ENCODE peak calls at places on chromosomes 4 and X, in five cellular contexts. J, Z, F, O and U are unnamed samples. For H3K4me1, the result is how much of the 10 kb centered on the place peaks cover.

GRCh38 chrX:114619874-114620273 is 36.0 kb downstream of the HTR2C start:
- DNase-seq in J (no peak), F (no peak), Z (no peak), O (no peak), U (no peak)

GRCh38 chrX:51494409-51494808 is 2.0 kb downstream of the NUDT11 start:
- DNase-seq in J (no peak), F (no peak), O (no peak), Z (no peak), U (no peak)

GRCh38 chr4:168499241-168499640 is 2.4 kb downstream of the PALLD start:
- DNase-seq in J (no peak), Z (no peak), O (no peak), F (no peak), U (no peak)

GRCh38 chr4:7876096-7876993 is 63.3 kb downstream of the AFAP1 start:
- DNase-seq in J (peak), Z (peak), O (no peak), F (no peak), U (no peak)

GRCh38 chr4:182268966-182269365 is 25.8 kb downstream of the TENM3 start:
- DNase-seq in F (no peak), Z (no peak), J (no peak), O (no peak), U (no peak)

GRCh38 chrX:101619336-101619735 is 1.5 kb upstream of the ARMCX6 start:
- DNase-seq in F (no peak), Z (no peak), O (no peak), J (peak), U (no peak)

GRCh38 chr4:88457307-88458090 is 580 bp downstream of the HERC5 start:
- DNase-seq in O (peak), J (peak), Z (peak), F (peak), U (peak)

GRCh38 chr4:113394730-113395530 is 345.5 kb downstream of the ANK2 start:
- DNase-seq in Z (peak), F (peak), O (peak), J (peak), U (peak)

GRCh38 chrX:86171366-86171765 is 23.1 kb downstream of the DACH2 start:
- DNase-seq in J (no peak), F (no peak), O (no peak), Z (no peak), U (no peak)

GRCh38 chrX:17944833-17945497 is 83.9 kb upstream of the RAI2 start:
- DNase-seq in J (no peak), Z (no peak), F (no peak), O (no peak), U (no peak)

GRCh38 chrX:125295337-125295736 is 24.3 kb upstream of the TEX13C start:
- DNase-seq in O (no peak), J (no peak), F (no peak), Z (no peak), U (no peak)

GRCh38 chrX:7316887-7317286 is 168.9 kb upstream of the PUDP start:
- DNase-seq in J (no peak), O (no peak), F (no peak), Z (no peak), U (no peak)

GRCh38 chr4:81605278-81605677 is 133.6 kb upstream of the RASGEF1B start:
- DNase-seq in J (no peak), O (no peak), Z (no peak), F (no peak), U (no peak)

GRCh38 chrX:19673334-19674040 is 158.2 kb upstream of the MAP3K15 start:
- DNase-seq in J (peak), O (peak), F (peak), Z (peak), U (peak)

GRCh38 chrX:115889121-115889890 is 281.2 kb upstream of the AGTR2 start:
- DNase-seq in Z (no peak), J (no peak), O (peak), F (no peak), U (no peak)

GRCh38 chrX:1903380-1903935 is 288.6 kb downstream of the ASMT start:
- DNase-seq in F (peak), Z (peak), O (no peak), J (peak), U (no peak)

GRCh38 chr4:70640192-70640591 is 11.6 kb downstream of the ENAM start:
- DNase-seq in J (no peak), O (no peak), F (no peak), Z (no peak), U (no peak)

GRCh38 chrX:153672531-153673397 is 849 bp downstream of the PNCK start:
- DNase-seq in F (no peak), Z (no peak), O (peak), J (no peak), U (no peak)

GRCh38 chr4:101367201-101367600 is 19.9 kb upstream of the PPP3CA start:
- DNase-seq in J (peak), F (no peak), Z (no peak), O (no peak), U (no peak)

GRCh38 chr4:2795558-2796260 is 2.8 kb downstream of the SH3BP2 start:
- DNase-seq in O (peak), F (peak), J (no peak), Z (no peak), U (no peak)

GRCh38 chr4:164771088-164771487 is 17.2 kb downstream of the SMIM31 start:
- DNase-seq in O (no peak), Z (no peak), J (no peak), F (no peak), U (no peak)

GRCh38 chr4:83731609-83732008 is 195.7 kb downstream of the GPAT3 start:
- DNase-seq in O (no peak), J (no peak), Z (no peak), F (no peak), U (no peak)

GRCh38 chr4:2009651-2010233 is 968 bp upstream of the NELFA start:
- DNase-seq in F (peak), Z (peak), O (peak), J (peak), U (no peak)

GRCh38 chr4:44629280-44629866 is 22.1 kb downstream of the YIPF7 start:
- DNase-seq in Z (peak), O (no peak), J (peak), F (peak), U (no peak)

GRCh38 chrX:114650351-114650750 is 66.5 kb downstream of the HTR2C start:
- DNase-seq in F (no peak), O (no peak), J (no peak), Z (no peak), U (no peak)

GRCh38 chrX:84189125-84189524 is 1.1 kb upstream of the RPS6KA6 start:
- DNase-seq in Z (no peak), J (no peak), O (no peak), F (no peak), U (no peak)

GRCh38 chrX:97876697-97877407 is 993.1 kb downstream of the RPA4 start:
- DNase-seq in O (no peak), J (peak), F (no peak), Z (no peak), U (no peak)

GRCh38 chr4:6929735-6930464 is 20.3 kb downstream of the TBC1D14 start:
- DNase-seq in Z (no peak), O (no peak), J (no peak), F (no peak), U (no peak)

GRCh38 chr4:2570551-2571222 is 34.2 kb downstream of the FAM193A start:
- DNase-seq in J (no peak), F (peak), O (no peak), Z (no peak), U (no peak)

GRCh38 chrX:68686684-68687045 is 39.2 kb downstream of the STARD8 start:
- DNase-seq in J (peak), O (peak), F (no peak), Z (peak), U (peak)

GRCh38 chr4:46648088-46648744 is 258.3 kb upstream of the GABRA2 start:
- DNase-seq in F (no peak), Z (no peak), J (peak), O (no peak), U (no peak)

GRCh38 chr4:184655889-184656869 is 6.6 kb downstream of the PRIMPOL start:
- DNase-seq in O (no peak), Z (no peak), F (no peak), J (no peak), U (no peak)

GRCh38 chr4:90120815-90121214 is 6.4 kb upstream of the CCSER1 start:
- DNase-seq in F (no peak), Z (no peak), O (no peak), J (peak), U (no peak)

GRCh38 chrX:72131317-72132294 is at the start of gene RTL5:
- DNase-seq in O (peak), F (peak), J (peak), Z (peak), U (peak)

GRCh38 chr4:59307609-59308008 is 1892.5 kb upstream of the ADGRL3 start:
- DNase-seq in Z (no peak), F (no peak), O (no peak), J (no peak), U (no peak)

GRCh38 chrX:123731258-123731986 is 1.4 kb downstream of the THOC2 start:
- DNase-seq in Z (peak), O (peak), F (no peak), J (peak), U (no peak)

GRCh38 chr4:112748352-112748900 is 111.5 kb downstream of the LARP7 start:
- DNase-seq in J (no peak), F (no peak), Z (no peak), O (no peak), U (no peak)

GRCh38 chr4:103994059-103994458 is 274.3 kb upstream of the TACR3 start:
- DNase-seq in Z (no peak), J (no peak), F (no peak), O (no peak), U (no peak)

GRCh38 chrX:130524476-130525194 is 122.8 kb downstream of the RBMX2 start:
- DNase-seq in J (no peak), F (no peak), O (no peak), Z (no peak), U (no peak)

GRCh38 chrX:130529531-130529930 is 127.7 kb downstream of the RBMX2 start:
- DNase-seq in Z (no peak), F (no peak), O (no peak), J (no peak), U (no peak)

GRCh38 chrX:130523460-130524394 is 121.9 kb downstream of the RBMX2 start:
- DNase-seq in J (peak), Z (no peak), O (no peak), F (peak), U (peak)
- H3K4me3 ChIP-seq in J (peak), Z (no peak), O (no peak), F (no peak), U (peak)

GRCh38 chrX:30504309-30504708 is 73.3 kb downstream of the TASL start:
- DNase-seq in Z (no peak), F (no peak), O (no peak), J (peak), U (no peak)
- TF ChIP-seq CTCF in Z (peak), F (peak), O (no peak), J (no peak), U (no peak)

GRCh38 chr4:156948738-156949137 is 22.9 kb downstream of the PDGFC start:
- DNase-seq in J (no peak), F (no peak), Z (no peak), O (no peak), U (no peak)

GRCh38 chr4:156949373-156949814 is 22.2 kb downstream of the PDGFC start:
- DNase-seq in J (peak), Z (no peak), O (no peak), F (no peak), U (no peak)

GRCh38 chr4:156950090-156950489 is 21.5 kb downstream of the PDGFC start:
- DNase-seq in Z (no peak), O (no peak), F (no peak), J (no peak), U (no peak)

GRCh38 chr4:156952078-156952759 is 19.4 kb downstream of the PDGFC start:
- DNase-seq in F (no peak), O (no peak), J (peak), Z (no peak), U (no peak)

GRCh38 chr4:156950950-156951349 is 20.6 kb downstream of the PDGFC start:
- DNase-seq in O (no peak), Z (no peak), F (no peak), J (no peak), U (no peak)
- H3K4me1 ChIP-seq in O (under half), Z (half or more), F (under half), J (under half), U (under half)

DNA sequence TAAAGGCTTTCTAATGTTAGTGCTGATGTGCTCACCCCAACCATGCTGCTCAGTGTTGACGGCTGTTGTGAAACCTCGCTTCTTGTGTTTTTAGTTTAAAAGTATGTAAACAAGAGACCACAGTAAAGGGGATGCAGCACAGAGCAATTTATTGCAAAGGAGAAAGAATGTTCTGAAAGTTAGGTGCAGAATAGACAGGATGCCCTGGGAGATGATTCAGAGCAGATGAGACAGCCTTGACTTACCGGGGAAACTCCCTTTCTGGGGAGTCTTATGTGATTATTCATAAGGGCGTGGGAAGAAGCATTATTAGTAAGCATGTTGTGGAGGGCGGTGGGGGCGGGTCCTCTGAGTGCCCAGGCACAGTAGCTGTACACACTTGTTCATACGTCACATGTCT is 47.7 kb downstream of the EVC start:
- DNase-seq in Z (peak), F (no peak), J (peak), O (no peak), U (no peak)
- H3K4me3 ChIP-seq in Z (no peak), F (no peak), J (no peak), O (no peak), U (no peak)

GRCh38 chrX:47247206-47247998 is 14.6 kb downstream of the USP11 start:
- DNase-seq in J (peak), O (no peak), Z (no peak), F (no peak), U (no peak)
- TF ChIP-seq CTCF in J (no peak), O (no peak), Z (no peak), F (no peak), U (no peak)

DNA sequence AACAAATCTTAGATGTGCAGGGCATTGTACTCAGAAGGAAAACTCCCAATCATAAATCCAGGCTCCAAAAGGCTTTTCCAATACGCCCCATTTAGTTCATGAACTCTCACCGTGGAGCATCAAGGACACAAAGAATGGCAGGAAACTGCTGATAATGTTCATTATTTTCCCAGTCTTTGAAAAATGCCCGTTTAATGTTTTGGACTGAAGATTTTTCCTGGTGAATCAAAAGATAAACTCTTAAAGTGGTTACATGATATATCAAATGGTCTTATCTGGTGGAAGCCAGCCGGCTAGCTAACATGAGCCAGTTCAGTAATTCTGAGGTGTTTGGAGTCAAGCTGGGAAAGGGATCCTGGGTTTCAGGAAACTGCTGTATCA is 62.1 kb upstream of the AP1S2 start:
- DNase-seq in J (peak), F (no peak), O (no peak), Z (no peak), U (no peak)
- H3K4me1 ChIP-seq in J (under half), F (under half), O (under half), Z (under half), U (under half)

DNA sequence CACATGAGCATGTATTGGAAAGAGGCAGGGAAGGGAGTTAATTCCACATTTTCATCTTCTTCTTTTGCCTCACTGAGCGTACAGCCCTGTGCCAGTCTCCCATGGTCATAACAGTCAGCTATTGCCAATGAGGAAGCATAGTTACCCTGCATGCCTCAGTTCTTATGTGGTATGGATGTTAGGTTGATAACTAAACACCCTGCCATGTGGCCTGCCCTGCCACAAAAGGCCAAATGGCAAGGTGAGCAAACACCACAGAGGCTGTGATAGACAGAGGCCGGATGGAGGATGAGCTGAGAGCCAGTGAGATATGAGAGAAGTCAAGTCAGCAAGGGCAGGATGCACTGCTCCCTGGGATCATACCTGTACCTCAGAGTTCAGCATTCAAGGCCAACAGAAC is 59.3 kb downstream of the BTC start:
- DNase-seq in Z (no peak), O (no peak), J (no peak), F (no peak), U (no peak)
- H3K4me3 ChIP-seq in Z (no peak), O (no peak), J (no peak), F (no peak), U (no peak)

GRCh38 chr4:27000820-27001219 is 140.2 kb downstream of the STIM2 start:
- DNase-seq in Z (peak), F (no peak), O (no peak), J (no peak), U (no peak)
- TF ChIP-seq CTCF in Z (no peak), F (no peak), O (peak), J (no peak), U (no peak)

DNA sequence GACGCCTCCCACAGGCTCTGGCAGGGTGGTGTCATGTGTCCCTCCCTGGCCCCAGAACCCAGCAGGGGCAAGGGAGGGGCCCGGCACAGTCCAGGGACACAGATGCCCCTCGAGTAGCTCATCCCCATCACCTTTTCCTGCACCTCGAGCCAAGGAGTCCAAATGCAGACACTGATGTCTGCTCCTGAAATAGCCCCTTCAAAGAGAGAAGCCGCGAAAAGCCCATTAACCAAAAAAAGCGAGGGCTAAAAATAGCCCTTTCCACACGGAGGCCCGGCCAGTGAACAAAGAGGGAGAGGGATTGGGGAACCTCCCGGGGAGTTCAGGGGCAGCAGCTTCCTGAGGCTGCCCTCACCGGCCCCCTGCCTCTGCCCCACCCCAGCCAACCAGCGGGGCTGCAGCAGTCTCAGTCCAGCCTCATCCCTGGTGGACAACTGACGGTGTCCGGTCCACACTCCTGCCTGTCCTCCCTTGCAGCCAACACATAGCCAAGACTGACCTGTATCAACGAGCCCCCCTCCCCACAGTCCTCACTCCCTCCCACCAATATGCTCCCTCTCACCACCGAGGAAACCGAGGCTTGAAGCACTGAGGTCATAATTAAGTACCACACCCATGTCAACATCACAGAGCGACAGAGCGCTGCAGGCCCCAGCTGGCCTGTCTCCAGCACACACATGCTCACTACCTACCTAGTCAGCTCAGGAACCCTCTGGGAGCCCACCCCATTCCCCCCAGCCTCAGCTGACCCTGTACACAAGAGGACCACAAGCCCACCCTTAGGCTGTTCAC is 23.9 kb downstream of the WDR1 start:
- DNase-seq in O (no peak), F (no peak), J (no peak), Z (no peak), U (no peak)
- H3K4me1 ChIP-seq in O (half or more), F (half or more), J (under half), Z (under half), U (under half)